ENCODE peak calls at places on chromosomes 3 and 15, in five cellular contexts. R is T-helper 1 cell, T is Right ventricle myocardium superior, H is left cardiac atrium, C is kidney epithelial cell. D is an unnamed sample.

GRCh38 chr15:95227235-95227634 is 995.9 kb downstream of the MCTP2 start:
- DNase-seq in R (no peak), T (no peak), H (no peak), C (no peak), D (no peak)

GRCh38 chr15:75131269-75131643 is 70.4 kb upstream of the C15orf39 start:
- DNase-seq in R (no peak), T (no peak), H (no peak), C (no peak), D (no peak)

GRCh38 chr3:41679412-41679811 is 282.5 kb downstream of the ULK4 start:
- DNase-seq in R (no peak), T (no peak), H (no peak), C (no peak), D (no peak)

GRCh38 chr3:70919091-70919490 is 606.7 kb upstream of the MDFIC2 start:
- DNase-seq in R (no peak), T (no peak), H (no peak), C (no peak), D (no peak)

GRCh38 chr3:195612075-195612800 is 28.5 kb upstream of the APOD start:
- DNase-seq in R (no peak), T (no peak), H (no peak), C (no peak), D (no peak)

GRCh38 chr3:42148982-42149432 is 57.9 kb downstream of the TRAK1 start:
- DNase-seq in R (no peak), T (peak; percentile 85), H (peak; percentile 79), C (peak; percentile 60), D (peak; percentile 84)

GRCh38 chr3:183506674-183507290 is 48.7 kb downstream of the KLHL6 start:
- DNase-seq in R (no peak), T (no peak), H (no peak), C (no peak), D (no peak)

GRCh38 chr3:45906681-45907220 is 20.4 kb downstream of the CCR9 start:
- DNase-seq in R (no peak), T (no peak), H (peak; percentile 29), C (no peak), D (no peak)

GRCh38 chr3:124780767-124781485 is 50.7 kb downstream of the UMPS start:
- DNase-seq in R (no peak), T (peak; percentile 91), H (peak; percentile 87), C (no peak), D (peak; percentile 86)

GRCh38 chr3:31102196-31102879 is 207.9 kb upstream of the GADL1 start:
- DNase-seq in R (no peak), T (no peak), H (no peak), C (no peak), D (no peak)

GRCh38 chr3:52437326-52438103 is 7.4 kb downstream of the SEMA3G start:
- DNase-seq in R (no peak), T (no peak), H (no peak), C (no peak), D (peak; percentile 73)

GRCh38 chr15:49235446-49236207 is 65.6 kb downstream of the GALK2 start:
- DNase-seq in R (no peak), T (no peak), H (peak; percentile 33), C (peak; percentile 26), D (no peak)

GRCh38 chr15:101242160-101242998 is 9.5 kb downstream of the CHSY1 start:
- DNase-seq in R (peak; percentile 63), T (no peak), H (no peak), C (no peak), D (no peak)

GRCh38 chr3:176939022-176939817 is 258.1 kb downstream of the TBL1XR1 start:
- DNase-seq in R (no peak), T (no peak), H (no peak), C (peak; percentile 39), D (no peak)

GRCh38 chr3:53612508-53612907 is 118.1 kb downstream of the CACNA1D start:
- DNase-seq in R (no peak), T (no peak), H (no peak), C (no peak), D (no peak)